ENCODE peak calls at places on chromosomes 4 and X, in ten cellular contexts. S is left ventricle myocardium inferior, M is A549, Y is OCI-LY7, K is AG04450, R is Peyer's patch, U is body of pancreas, O is coronary artery, Z is tibial artery, I is pancreas. A is an unnamed sample.

GRCh38 chr4:41644288-41644914 is 104.1 kb downstream of the PHOX2B start:
- DNase-seq in S (peak), M (peak), Y (no peak), K (no peak), R (no peak), U (peak), O (peak), Z (peak), I (peak), A (peak)

GRCh38 chrX:86047174-86047991 is at the start of gene CHM:
- DNase-seq in S (peak), M (peak), Y (peak), K (peak), R (peak), U (peak), O (peak), Z (peak), I (peak), A (peak)

GRCh38 chrX:7552758-7553157 is 290.2 kb upstream of the VCX start:
- DNase-seq in S (no peak), M (no peak), Y (peak), K (no peak), R (no peak), U (no peak), O (no peak), Z (no peak), I (no peak), A (no peak)

GRCh38 chr4:164550989-164551712 is 202.8 kb upstream of the SMIM31 start:
- DNase-seq in S (no peak), M (no peak), Y (no peak), K (no peak), R (no peak), U (no peak), O (no peak), Z (no peak), I (no peak), A (no peak)

GRCh38 chr4:76035146-76035545 is 724 bp downstream of the CXCL11 start:
- DNase-seq in S (no peak), M (no peak), Y (no peak), K (no peak), R (no peak), U (no peak), O (no peak), Z (no peak), I (no peak), A (no peak)

GRCh38 chrX:54776987-54777672 is 20.9 kb downstream of the ITIH6 start:
- DNase-seq in S (no peak), M (no peak), Y (no peak), K (no peak), R (no peak), U (no peak), O (no peak), Z (no peak), I (no peak), A (no peak)

GRCh38 chrX:129843209-129843458 is 552 bp downstream of the ZDHHC9 start:
- DNase-seq in S (no peak), M (no peak), Y (no peak), K (no peak), R (no peak), U (no peak), O (peak), Z (no peak), I (no peak), A (no peak)

GRCh38 chr4:179586460-179586859 is 2144.2 kb upstream of the AGA start:
- DNase-seq in S (no peak), M (no peak), Y (no peak), K (no peak), R (no peak), U (no peak), O (no peak), Z (no peak), I (no peak), A (no peak)

GRCh38 chr4:142719854-142720541 is 126.1 kb downstream of the INPP4B start:
- DNase-seq in S (no peak), M (peak), Y (peak), K (no peak), R (no peak), U (no peak), O (no peak), Z (no peak), I (no peak), A (no peak)

GRCh38 chr4:150145090-150145949 is 67.1 kb downstream of the DCLK2 start:
- DNase-seq in S (no peak), M (peak), Y (no peak), K (no peak), R (no peak), U (no peak), O (no peak), Z (no peak), I (no peak), A (no peak)

GRCh38 chrX:70480660-70481018 is 36.0 kb downstream of the DLG3 start:
- DNase-seq in S (peak), M (no peak), Y (no peak), K (no peak), R (no peak), U (no peak), O (no peak), Z (no peak), I (no peak), A (no peak)

GRCh38 chrX:146109362-146109761 is 291.7 kb downstream of the SLITRK2 start:
- DNase-seq in S (no peak), M (no peak), Y (no peak), K (no peak), R (no peak), U (no peak), O (no peak), Z (no peak), I (no peak), A (no peak)

GRCh38 chr4:54094449-54094848 is 5.5 kb upstream of the GSX2 start:
- DNase-seq in S (no peak), M (no peak), Y (no peak), K (no peak), R (no peak), U (no peak), O (no peak), Z (no peak), I (no peak), A (no peak)

GRCh38 chr4:156280726-156281125 is 327.1 kb upstream of the CTSO start:
- DNase-seq in S (no peak), M (no peak), Y (no peak), K (no peak), R (no peak), U (no peak), O (no peak), Z (no peak), I (no peak), A (no peak)

GRCh38 chr4:57640391-57641100 is 530.4 kb upstream of the IGFBP7 start:
- DNase-seq in S (no peak), M (no peak), Y (no peak), K (no peak), R (no peak), U (no peak), O (no peak), Z (no peak), I (no peak), A (no peak)

GRCh38 chrX:9651737-9652136 is 113.9 kb downstream of the GPR143 start:
- DNase-seq in S (peak), M (no peak), Y (no peak), K (no peak), R (no peak), U (no peak), O (no peak), Z (no peak), I (no peak), A (no peak)

GRCh38 chr4:2256156-2256731 is 5.7 kb downstream of the MXD4 start:
- DNase-seq in S (peak), M (no peak), Y (no peak), K (no peak), R (peak), U (peak), O (peak), Z (peak), I (peak), A (peak)

GRCh38 chr4:136706942-136707341 is 825.4 kb downstream of the PCDH18 start:
- DNase-seq in S (no peak), M (no peak), Y (no peak), K (no peak), R (no peak), U (no peak), O (no peak), Z (no peak), I (no peak), A (no peak)

GRCh38 chrX:151722241-151722846 is 6.5 kb downstream of the FATE1 start:
- DNase-seq in S (peak), M (peak), Y (peak), K (no peak), R (no peak), U (peak), O (no peak), Z (no peak), I (peak), A (no peak)
- TF ChIP-seq CTCF in S (peak), M (peak), Y (peak), K (peak), R (no peak), U (peak), O (no peak), Z (no peak), I (no peak), A (no peak)

DNA sequence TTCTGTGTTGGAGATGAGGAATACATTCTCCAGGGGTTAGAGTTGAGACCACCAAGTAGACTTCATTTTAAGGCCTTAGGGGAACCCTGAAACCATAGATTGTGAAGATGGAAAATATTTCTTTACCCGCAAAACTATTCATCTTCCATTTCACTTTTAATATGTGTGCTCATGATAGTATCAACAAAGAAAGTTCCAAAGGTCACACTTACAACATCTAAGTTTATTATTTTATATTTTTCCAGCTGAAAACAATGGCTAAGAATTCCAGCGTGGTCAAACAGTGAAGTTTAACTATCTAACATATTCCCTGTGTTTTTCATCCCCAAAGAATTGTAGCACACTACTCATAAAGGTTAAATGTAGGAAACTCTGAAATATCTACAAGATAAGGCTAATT is 214.5 kb upstream of the GIMD1 start:
- DNase-seq in S (no peak), M (no peak), Y (no peak), K (no peak), R (no peak), U (no peak), O (no peak), Z (no peak), I (no peak), A (no peak)
- H3K27ac ChIP-seq in S (no peak), M (peak), Y (no peak), K (no peak), R (no peak), U (no peak), O (no peak), Z (no peak), I (no peak), A (no peak)

DNA sequence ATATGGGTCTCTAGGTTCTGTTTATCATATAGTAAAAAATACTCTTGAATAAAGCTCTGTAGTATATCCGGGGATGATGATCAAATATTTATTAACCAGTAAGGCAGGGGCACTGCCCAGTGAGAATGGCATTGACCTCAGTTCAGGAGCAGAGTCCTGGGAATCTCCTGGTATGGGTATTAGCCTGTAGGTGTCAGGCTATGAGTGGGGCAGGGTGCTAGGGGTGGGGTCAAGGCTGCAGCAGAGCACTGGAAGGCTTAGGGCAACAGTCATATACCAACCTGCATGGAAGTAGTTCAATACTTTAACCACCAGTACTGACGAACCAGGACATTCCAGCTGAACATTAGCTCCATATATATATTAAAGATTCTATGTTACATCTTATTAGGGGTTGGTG is 220.4 kb upstream of the ANXA3 start:
- DNase-seq in S (no peak), M (no peak), Y (no peak), K (no peak), R (no peak), U (no peak), O (no peak), Z (no peak), I (no peak), A (no peak)
- TF ChIP-seq CTCF in S (no peak), M (no peak), Y (no peak), K (no peak), R (no peak), U (no peak), O (no peak), Z (no peak), I (no peak), A (no peak)

GRCh38 chr4:118753685-118754084 is 68.5 kb downstream of the METTL14 start:
- DNase-seq in S (no peak), M (no peak), Y (no peak), K (no peak), R (no peak), U (no peak), O (no peak), Z (no peak), I (no peak), A (no peak)
- H3K27ac ChIP-seq in S (peak), M (no peak), Y (no peak), K (no peak), R (no peak), U (no peak), O (peak), Z (peak), I (no peak), A (no peak)

GRCh38 chr4:180587379-180587778 is 1655.8 kb upstream of the TENM3 start:
- DNase-seq in S (no peak), M (no peak), Y (no peak), K (no peak), R (no peak), U (no peak), O (no peak), Z (no peak), I (no peak), A (no peak)
- TF ChIP-seq CTCF in S (no peak), M (no peak), Y (peak), K (no peak), R (no peak), U (no peak), O (no peak), Z (no peak), I (no peak), A (no peak)

A was measured in lung.